ENCODE peak calls at places on chromosomes 7 and 10, in nine cellular contexts. A is IMR-90; X is AG04450; O is stimulated activated CD4-positive, alpha-beta T cell treated with anti-CD3 and anti-CD28 coated beads, TNF-alpha, amount 100 ng/mL, for 4 hours; S is AML-193; B is stimulated activated naive B cell treated with anti-CD40 and anti-IgM and Interleukin-4, amounts not matched to agents 10 μg/mL and 1 μg/mL and 100 μg/mL, for 72 hours; N is MM.1S; P is GOT3; J is stimulated activated naive CD4-positive, alpha-beta T cell treated with Interleukin-2 at 50 U/mL for 16 hours. W is an unnamed sample.

GRCh38 chr7:44071726-44072363 is 6.5 kb upstream of the PGAM2 start:
- DNase-seq in S (no peak), A (no peak), O (no peak), X (no peak), B (no peak), N (no peak), J (no peak), P (no peak), W (no peak)

GRCh38 chr7:72430531-72430930 is 18.4 kb upstream of the CALN1 start:
- DNase-seq in P (no peak), N (no peak), X (no peak), J (no peak), S (no peak), A (no peak), B (no peak), O (no peak), W (peak)

GRCh38 chr10:24681476-24682088 is 42.1 kb downstream of the ARHGAP21 start:
- DNase-seq in S (no peak), X (no peak), N (no peak), B (no peak), O (no peak), J (no peak), P (no peak), A (no peak), W (no peak)

GRCh38 chr10:51073461-51074237 is 638 bp upstream of the PRKG1 start:
- DNase-seq in A (peak), P (no peak), O (no peak), X (no peak), N (peak), J (no peak), S (no peak), B (no peak), W (peak)

GRCh38 chr10:11450427-11450826 is 161.0 kb downstream of the USP6NL start:
- DNase-seq in X (no peak), S (no peak), P (no peak), O (no peak), J (no peak), B (no peak), N (no peak), A (no peak), W (no peak)

GRCh38 chr7:51344406-51344805 is 27.8 kb upstream of the COBL start:
- DNase-seq in S (no peak), J (no peak), X (no peak), A (no peak), O (no peak), B (no peak), P (no peak), N (no peak), W (no peak)

GRCh38 chr7:50782376-50783208 is at the start of gene GRB10:
- DNase-seq in O (no peak), X (no peak), B (no peak), A (peak), J (no peak), N (no peak), P (no peak), S (no peak), W (peak)

GRCh38 chr10:125868372-125868975 is 12.6 kb downstream of the DHX32 start:
- DNase-seq in S (peak), P (no peak), J (no peak), B (no peak), N (peak), X (peak), O (no peak), A (peak), W (no peak)

GRCh38 chr10:111784386-111784785 is 399.2 kb downstream of the GPAM start:
- DNase-seq in O (no peak), A (no peak), B (no peak), N (no peak), X (no peak), J (no peak), S (no peak), P (no peak), W (no peak)

GRCh38 chr10:119316729-119317097 is 109.3 kb downstream of the GRK5 start:
- DNase-seq in O (no peak), S (no peak), X (peak), B (no peak), N (no peak), P (no peak), A (peak), J (no peak), W (no peak)

GRCh38 chr7:2774280-2774679 is 69.8 kb downstream of the GNA12 start:
- DNase-seq in B (no peak), A (no peak), X (no peak), N (no peak), O (no peak), J (no peak), P (no peak), S (no peak), W (no peak)

GRCh38 chr10:111091833-111092232 is 15.0 kb downstream of the ADRA2A start:
- DNase-seq in P (no peak), B (no peak), S (no peak), O (no peak), J (no peak), A (no peak), N (no peak), X (no peak), W (no peak)

GRCh38 chr7:50646069-50646468 is 80.9 kb upstream of the DDC start:
- DNase-seq in S (no peak), A (no peak), N (no peak), O (no peak), B (no peak), P (no peak), X (no peak), J (no peak), W (no peak)

GRCh38 chr10:123622381-123622780 is 43.8 kb upstream of the GPR26 start:
- DNase-seq in A (no peak), B (no peak), O (no peak), N (no peak), X (no peak), S (no peak), J (no peak), P (no peak), W (no peak)

GRCh38 chr7:48786951-48787350 is 137.4 kb upstream of the CDC14C start:
- DNase-seq in X (no peak), J (no peak), O (no peak), S (no peak), A (no peak), P (no peak), N (no peak), B (no peak), W (no peak)